ENCODE peak calls at places on chromosomes 6 and 20, in ten cellular contexts. C is foreskin fibroblast, V is AG09309, L is fibroblast of mammary gland, P is transverse colon, O is mammary epithelial cell, Z is fibroblast of pulmonary artery, I is sigmoid colon, M is astrocyte of the spinal cord, F is tibial nerve. K is an unnamed sample.

GRCh38 chr20:17615645-17616479 is 46.0 kb downstream of the DSTN start:
- DNase-seq in C (no peak), V (no peak), L (no peak), P (peak), O (no peak), Z (no peak), I (peak), M (no peak), F (no peak), K (no peak)

GRCh38 chr6:34237722-34238506 is 1.2 kb downstream of the HMGA1 start:
- DNase-seq in C (no peak), V (no peak), L (no peak), P (peak), O (no peak), Z (no peak), I (peak), M (peak), F (no peak), K (no peak)

GRCh38 chr6:36285797-36286196 is 15.9 kb downstream of the PNPLA1 start:
- DNase-seq in C (no peak), V (no peak), L (no peak), P (no peak), O (no peak), Z (no peak), I (no peak), M (no peak), F (no peak), K (no peak)

GRCh38 chr6:134379086-134379485 is 61.2 kb upstream of the SGK1 start:
- DNase-seq in C (no peak), V (no peak), L (no peak), P (peak), O (peak), Z (no peak), I (no peak), M (no peak), F (no peak), K (no peak)

GRCh38 chr6:146775227-146775626 is 176.5 kb downstream of the ADGB start:
- DNase-seq in C (peak), V (no peak), L (peak), P (no peak), O (no peak), Z (peak), I (no peak), M (peak), F (no peak), K (no peak)

GRCh38 chr6:53771780-53772624 is 22.8 kb upstream of the LRRC1 start:
- DNase-seq in C (peak), V (no peak), L (peak), P (no peak), O (peak), Z (no peak), I (no peak), M (no peak), F (no peak), K (no peak)

GRCh38 chr6:154302111-154302752 is 54.4 kb downstream of the IPCEF1 start:
- DNase-seq in C (peak), V (no peak), L (peak), P (peak), O (peak), Z (peak), I (no peak), M (peak), F (no peak), K (peak)

GRCh38 chr20:7348253-7348652 is 580.8 kb downstream of the BMP2 start:
- DNase-seq in C (no peak), V (no peak), L (no peak), P (no peak), O (peak), Z (no peak), I (no peak), M (no peak), F (no peak), K (no peak)

GRCh38 chr20:63119451-63120285 is 96.3 kb downstream of the YTHDF1 start:
- DNase-seq in C (no peak), V (no peak), L (no peak), P (no peak), O (no peak), Z (no peak), I (no peak), M (no peak), F (no peak), K (no peak)

GRCh38 chr6:150666071-150666470 is 66.4 kb downstream of the PLEKHG1 start:
- DNase-seq in C (no peak), V (no peak), L (no peak), P (peak), O (no peak), Z (peak), I (peak), M (peak), F (peak), K (no peak)

GRCh38 chr6:32108094-32108627 is 977 bp downstream of the TNXB start:
- DNase-seq in C (peak), V (no peak), L (peak), P (peak), O (no peak), Z (peak), I (peak), M (no peak), F (peak), K (no peak)

GRCh38 chr20:47278907-47279348 is 77.6 kb downstream of the ZMYND8 start:
- DNase-seq in C (no peak), V (no peak), L (peak), P (no peak), O (no peak), Z (peak), I (peak), M (peak), F (no peak), K (no peak)

GRCh38 chr6:157282279-157282678 is 41.0 kb downstream of the TMEM242 start:
- DNase-seq in C (no peak), V (no peak), L (no peak), P (no peak), O (no peak), Z (no peak), I (no peak), M (no peak), F (no peak), K (no peak)

GRCh38 chr6:157280153-157280552 is 43.2 kb downstream of the TMEM242 start:
- DNase-seq in C (no peak), V (no peak), L (no peak), P (no peak), O (no peak), Z (no peak), I (no peak), M (no peak), F (no peak), K (no peak)

GRCh38 chr6:157283330-157283898 is 39.9 kb downstream of the TMEM242 start:
- DNase-seq in C (no peak), V (no peak), L (no peak), P (no peak), O (no peak), Z (no peak), I (no peak), M (no peak), F (no peak), K (no peak)

GRCh38 chr6:157280947-157281346 is 42.4 kb downstream of the TMEM242 start:
- DNase-seq in C (no peak), V (no peak), L (no peak), P (no peak), O (no peak), Z (no peak), I (no peak), M (no peak), F (no peak), K (no peak)

DNA sequence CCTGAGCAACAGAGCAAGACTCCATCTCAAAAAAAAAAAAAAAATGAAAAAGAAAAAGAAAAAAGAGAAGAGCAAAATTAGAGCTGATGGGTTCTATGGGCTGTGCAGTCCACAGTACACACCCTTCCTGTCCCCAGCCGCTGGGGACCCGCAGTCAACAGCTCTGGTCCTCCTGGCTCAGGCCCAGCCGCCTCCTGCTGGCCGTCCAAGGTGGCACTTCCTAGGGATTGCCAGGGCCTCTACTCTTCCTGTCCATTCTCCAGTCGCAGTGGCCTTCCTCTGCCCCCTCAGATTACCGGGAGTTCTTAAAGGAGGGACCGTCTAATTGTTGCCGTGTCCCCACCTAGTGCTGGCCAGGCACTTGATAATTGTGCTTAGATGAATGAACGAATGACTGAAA is 41.7 kb downstream of the TMEM242 start:
- DNase-seq in C (no peak), V (no peak), L (no peak), P (peak), O (no peak), Z (peak), I (no peak), M (no peak), F (no peak), K (no peak)
- TF ChIP-seq CTCF in C (no peak), V (peak), L (no peak), P (peak), O (peak), Z (peak), I (no peak), M (peak), F (no peak), K (peak)

GRCh38 chr6:110329348-110329728 is 28.8 kb downstream of the METTL24 start:
- DNase-seq in C (no peak), V (no peak), L (peak), P (no peak), O (no peak), Z (no peak), I (peak), M (no peak), F (no peak), K (no peak)
- H3K4me3 ChIP-seq in C (peak), V (no peak), L (peak), P (no peak), O (no peak), Z (no peak), I (peak), M (no peak), F (peak), K (no peak)

GRCh38 chr20:45118028-45118427 is 3.1 kb upstream of the WFDC5 start:
- DNase-seq in C (no peak), V (no peak), L (no peak), P (no peak), O (no peak), Z (no peak), I (no peak), M (no peak), F (no peak), K (no peak)
- TF ChIP-seq CTCF in C (no peak), V (no peak), L (peak), P (no peak), O (peak), Z (peak), I (no peak), M (no peak), F (no peak), K (no peak)

GRCh38 chr20:2089447-2089846 is 12.2 kb upstream of the STK35 start:
- DNase-seq in C (no peak), V (no peak), L (no peak), P (no peak), O (no peak), Z (no peak), I (no peak), M (no peak), F (no peak), K (no peak)

GRCh38 chr20:2088904-2089303 is 12.7 kb upstream of the STK35 start:
- DNase-seq in C (no peak), V (no peak), L (no peak), P (no peak), O (no peak), Z (no peak), I (no peak), M (no peak), F (no peak), K (no peak)

GRCh38 chr20:2093200-2093781 is 8.3 kb upstream of the STK35 start:
- DNase-seq in C (no peak), V (no peak), L (peak), P (peak), O (peak), Z (peak), I (no peak), M (no peak), F (no peak), K (no peak)

DNA sequence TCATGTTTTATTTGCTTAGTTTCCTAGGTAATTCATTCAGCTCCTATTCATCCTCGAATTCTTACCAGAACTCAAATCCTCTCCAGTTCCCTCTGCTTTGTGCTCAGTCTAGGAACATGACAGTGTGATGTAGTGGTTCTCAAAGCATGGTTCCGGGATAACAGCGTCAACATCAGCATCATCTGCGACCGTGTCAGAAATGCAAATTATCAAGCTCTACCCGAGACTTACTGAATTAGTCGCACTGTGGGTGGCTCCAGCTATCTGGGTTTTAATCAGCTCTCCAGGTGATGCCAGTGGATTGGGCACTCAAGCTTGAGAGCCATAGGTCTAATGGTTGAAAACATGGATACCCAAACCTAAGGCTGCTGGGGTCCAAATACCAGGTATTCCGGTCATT is 7.7 kb upstream of the STK35 start:
- DNase-seq in C (no peak), V (no peak), L (no peak), P (no peak), O (no peak), Z (no peak), I (no peak), M (no peak), F (no peak), K (no peak)
- H3K4me3 ChIP-seq in C (no peak), V (no peak), L (no peak), P (no peak), O (no peak), Z (no peak), I (no peak), M (no peak), F (no peak), K (no peak)

GRCh38 chr20:48416002-48416401 is 411.8 kb downstream of the PREX1 start:
- DNase-seq in C (no peak), V (no peak), L (no peak), P (no peak), O (peak), Z (no peak), I (no peak), M (no peak), F (no peak), K (no peak)
- TF ChIP-seq CTCF in C (no peak), V (no peak), L (no peak), P (no peak), O (no peak), Z (no peak), I (no peak), M (no peak), F (no peak), K (no peak)

DNA sequence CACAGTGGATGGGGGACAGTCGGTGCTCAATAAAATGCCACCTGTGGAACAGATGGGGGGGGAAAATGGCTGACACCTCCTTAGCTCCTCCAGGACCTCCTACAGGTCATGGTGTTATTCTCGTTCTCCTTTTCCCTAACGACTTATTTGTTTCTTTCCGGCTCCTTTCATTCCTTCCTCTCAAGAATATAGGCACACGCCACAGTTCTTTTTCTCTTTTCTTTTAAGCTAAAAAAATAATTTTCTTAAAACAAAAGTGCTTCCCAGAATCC is 1.4 kb upstream of the RNASET2 start:
- DNase-seq in C (no peak), V (no peak), L (no peak), P (no peak), O (no peak), Z (no peak), I (no peak), M (no peak), F (no peak), K (no peak)
- H3K4me3 ChIP-seq in C (no peak), V (no peak), L (no peak), P (no peak), O (no peak), Z (no peak), I (no peak), M (no peak), F (no peak), K (no peak)

K was measured in AG04449.